ENCODE peak calls at places on chromosomes 12 and 14, in nine cellular contexts. J is choroid plexus epithelial cell, Y is midbrain, Z is substantia nigra, V is NCI-H2029, B is H7, I is NB4, R is EL, D is HuH-7.5. K is an unnamed sample.
A peak's percentile ranks its signal among the peaks of the same experiment; 100 is the strongest.

GRCh38 chr14:66624319-66624937 is 116.5 kb downstream of the GPHN start:
- DNase-seq in Y (peak; percentile 49), D (peak; percentile 28), R (peak; percentile 70), B (peak; percentile 30), I (peak; percentile 65), Z (peak; percentile 3), J (peak; percentile 85), V (peak; percentile 2), K (no peak)

GRCh38 chr12:121061831-121062230 is 22.8 kb upstream of the OASL start:
- DNase-seq in D (no peak), V (no peak), R (peak; percentile 35), Y (peak; percentile 34), B (no peak), Z (no peak), I (peak; percentile 59), J (peak; percentile 51), K (no peak)

GRCh38 chr12:76455582-76456345 is 103.8 kb downstream of the OSBPL8 start:
- DNase-seq in Z (no peak), Y (peak; percentile 43), B (peak; percentile 8), I (peak; percentile 67), J (peak; percentile 95), R (peak; percentile 90), V (peak; percentile 41), D (peak; percentile 23), K (peak; percentile 81)

GRCh38 chr14:21536395-21537087 is 10.4 kb upstream of the SALL2 start:
- DNase-seq in V (no peak), J (no peak), Y (no peak), Z (no peak), R (no peak), B (peak; percentile 62), D (no peak), I (no peak), K (no peak)

GRCh38 chr12:123319826-123320225 is 44.8 kb downstream of the SBNO1 start:
- DNase-seq in J (no peak), I (no peak), Z (no peak), V (no peak), B (no peak), Y (no peak), D (no peak), R (no peak), K (no peak)

GRCh38 chr14:67971627-67972625 is 152.3 kb downstream of the RAD51B start:
- DNase-seq in Z (no peak), Y (no peak), B (no peak), I (no peak), D (no peak), J (no peak), R (peak; percentile 80), V (no peak), K (no peak)

GRCh38 chr14:71143391-71144290 is 236.4 kb downstream of the PCNX1 start:
- DNase-seq in Z (no peak), B (no peak), R (peak; percentile 85), I (peak; percentile 87), D (no peak), V (no peak), Y (no peak), J (peak; percentile 68), K (no peak)

GRCh38 chr12:118145113-118145797 is 9.3 kb downstream of the PEBP1 start:
- DNase-seq in V (no peak), Z (no peak), J (no peak), I (no peak), Y (no peak), D (no peak), B (no peak), R (no peak), K (no peak)

GRCh38 chr14:104144911-104145825 is 6.8 kb downstream of the KIF26A start:
- DNase-seq in Z (no peak), Y (no peak), R (no peak), J (no peak), I (no peak), V (no peak), D (no peak), B (peak; percentile 65), K (no peak)

GRCh38 chr14:68941820-68942219 is 37.3 kb downstream of the ACTN1 start:
- DNase-seq in Z (no peak), Y (no peak), D (no peak), I (no peak), V (no peak), R (peak; percentile 100), J (peak; percentile 97), B (peak; percentile 86), K (peak; percentile 85)

GRCh38 chr12:127108360-127109215 is 1158.4 kb upstream of the TMEM132C start:
- DNase-seq in Z (no peak), J (peak; percentile 78), V (peak; percentile 69), Y (peak; percentile 57), R (peak; percentile 69), D (no peak), I (peak; percentile 61), B (peak; percentile 48), K (no peak)

GRCh38 chr12:27822076-27822712 is 42.2 kb upstream of the MANSC4 start:
- DNase-seq in Y (no peak), I (peak; percentile 92), R (peak; percentile 82), B (no peak), Z (no peak), J (peak; percentile 92), D (no peak), V (no peak), K (peak; percentile 41)

GRCh38 chr12:116955382-116956021 is 44.8 kb downstream of the FBXW8 start:
- DNase-seq in Y (no peak), V (peak; percentile 59), B (peak; percentile 47), J (peak; percentile 71), R (no peak), Z (no peak), D (peak; percentile 38), I (peak; percentile 66), K (peak; percentile 94)

GRCh38 chr12:857611-858010 is 91.9 kb downstream of the RAD52 start:
- DNase-seq in J (peak; percentile 84), Z (no peak), Y (no peak), R (peak; percentile 84), V (no peak), D (no peak), B (no peak), I (no peak), K (peak; percentile 46)

GRCh38 chr14:104245075-104245474 is 106.7 kb downstream of the KIF26A start:
- DNase-seq in Y (no peak), R (no peak), Z (no peak), J (no peak), V (no peak), I (no peak), D (no peak), B (no peak), K (no peak)

GRCh38 chr14:22412936-22413411 is 176.1 kb downstream of the DAD1 start:
- DNase-seq in I (no peak), Z (no peak), J (peak; percentile 74), V (no peak), D (no peak), R (no peak), B (no peak), Y (no peak), K (no peak)

GRCh38 chr12:52202361-52203078 is 10.7 kb upstream of the KRT80 start:
- DNase-seq in D (no peak), J (no peak), Y (no peak), B (peak; percentile 64), Z (no peak), R (no peak), V (peak; percentile 42), I (peak; percentile 95), K (no peak)

GRCh38 chr12:12975322-12976077 is 23.5 kb upstream of the GPRC5D start:
- DNase-seq in J (peak; percentile 74), B (peak; percentile 49), D (no peak), I (peak; percentile 71), R (peak; percentile 70), Z (no peak), Y (peak; percentile 63), V (no peak), K (no peak)

GRCh38 chr14:95490727-95491451 is 25.6 kb downstream of the SYNE3 start:
- DNase-seq in B (no peak), Y (no peak), Z (no peak), I (no peak), R (no peak), J (no peak), V (no peak), D (no peak), K (no peak)

GRCh38 chr12:111353026-111353425 is 15.9 kb downstream of the PHETA1 start:
- DNase-seq in D (no peak), Z (no peak), B (no peak), R (no peak), V (no peak), J (no peak), Y (no peak), I (no peak), K (no peak)

GRCh38 chr12:54378791-54379400 is 5.6 kb downstream of the ZNF385A start:
- DNase-seq in D (peak; percentile 91), B (peak; percentile 97), I (no peak), Z (no peak), Y (peak; percentile 60), J (no peak), R (peak; percentile 72), V (peak; percentile 60), K (no peak)

GRCh38 chr14:25041484-25041883 is 8.5 kb downstream of the STXBP6 start:
- DNase-seq in Y (no peak), R (no peak), Z (no peak), D (no peak), V (peak; percentile 100), I (no peak), B (no peak), J (no peak), K (no peak)

GRCh38 chr14:72830786-72831583 is 62.9 kb downstream of the DPF3 start:
- DNase-seq in Y (no peak), D (no peak), J (peak; percentile 18), V (no peak), B (no peak), Z (no peak), I (no peak), R (no peak), K (no peak)

GRCh38 chr12:130713581-130713991 is 2.5 kb downstream of the RIMBP2 start:
- DNase-seq in B (no peak), D (no peak), R (no peak), Y (no peak), J (no peak), Z (no peak), V (peak; percentile 81), I (no peak), K (no peak)

GRCh38 chr12:14873440-14874185 is 12.0 kb downstream of the MGP start:
- DNase-seq in Z (no peak), V (no peak), Y (no peak), D (no peak), B (no peak), J (peak; percentile 7), R (no peak), I (peak; percentile 48), K (no peak)

GRCh38 chr14:104826858-104827172 is 25.9 kb downstream of the ZBTB42 start:
- DNase-seq in Y (no peak), I (no peak), Z (no peak), D (no peak), R (no peak), V (no peak), B (no peak), J (no peak), K (no peak)

GRCh38 chr14:48973136-48973535 is 613.0 kb downstream of the RPS29 start:
- DNase-seq in J (peak; percentile 1), Y (no peak), Z (no peak), R (no peak), V (no peak), D (peak; percentile 4), I (no peak), B (no peak), K (no peak)

GRCh38 chr14:61547186-61548121 is 147.9 kb upstream of the HIF1A start:
- DNase-seq in D (no peak), Y (no peak), Z (no peak), V (no peak), B (no peak), R (peak; percentile 87), J (peak; percentile 93), I (no peak), K (no peak)

GRCh38 chr14:99574099-99574880 is 29.7 kb downstream of the CCDC85C start:
- DNase-seq in B (peak; percentile 87), D (peak; percentile 62), Y (no peak), R (peak; percentile 97), I (no peak), V (no peak), Z (no peak), J (peak; percentile 79), K (peak; percentile 29)

GRCh38 chr14:104881369-104881979 is 16.4 kb downstream of the CEP170B start:
- DNase-seq in I (peak; percentile 34), Z (no peak), V (peak; percentile 65), J (no peak), D (no peak), B (peak; percentile 43), R (no peak), Y (no peak), K (no peak)

GRCh38 chr14:59566281-59566680 is 10.3 kb downstream of the CCDC175 start:
- DNase-seq in V (no peak), B (no peak), Y (no peak), Z (no peak), D (no peak), J (no peak), I (no peak), R (no peak), K (no peak)